ENCODE peak calls at places on chromosomes 3 and 15, in nine cellular contexts. S is right lobe of liver, V is endothelial cell of umbilical vein, J is ovary, R is GM06990, K is spleen, H is A673, I is PC-3, E is heart right ventricle. T is an unnamed sample.

GRCh38 chr15:45118131-45118588 is 4.0 kb downstream of the DUOXA2 start:
- DNase-seq in I (peak; percentile 93), H (peak; percentile 96), E (peak; percentile 89), R (peak; percentile 56), V (peak; percentile 92), S (peak; percentile 90), J (peak; percentile 71), K (peak; percentile 93), T (peak; percentile 84)

GRCh38 chr3:184085389-184085852 is 11.4 kb upstream of the HTR3E start:
- DNase-seq in V (peak; percentile 59), R (no peak), E (no peak), H (peak; percentile 91), S (no peak), I (peak; percentile 27), J (no peak), K (no peak), T (no peak)

GRCh38 chr3:171335559-171335958 is 124.6 kb downstream of the TNIK start:
- DNase-seq in I (no peak), S (no peak), J (no peak), K (no peak), H (no peak), R (no peak), V (no peak), E (no peak), T (no peak)

GRCh38 chr15:92930776-92931175 is 30.7 kb downstream of the CHD2 start:
- DNase-seq in J (no peak), H (peak; percentile 56), K (no peak), E (no peak), V (no peak), S (no peak), R (no peak), I (peak; percentile 63), T (no peak)

GRCh38 chr15:31455499-31455898 is 128.9 kb downstream of the KLF13 start:
- DNase-seq in K (no peak), J (no peak), E (no peak), I (no peak), R (no peak), S (no peak), V (no peak), H (no peak), T (no peak)

GRCh38 chr3:139311557-139311956 is 32.3 kb upstream of the MRPS22 start:
- DNase-seq in E (no peak), K (no peak), V (no peak), S (no peak), J (no peak), I (no peak), H (no peak), R (no peak), T (no peak)

GRCh38 chr3:64214697-64215018 is 10.6 kb downstream of the PRICKLE2 start:
- DNase-seq in K (no peak), I (no peak), E (peak; percentile 46), S (no peak), H (no peak), R (no peak), V (no peak), J (peak; percentile 69), T (no peak)

GRCh38 chr3:123370819-123371218 is 78.1 kb downstream of the ADCY5 start:
- DNase-seq in V (no peak), E (no peak), S (no peak), H (no peak), I (no peak), R (no peak), J (no peak), K (peak; percentile 16), T (no peak)

GRCh38 chr3:87126321-87126720 is 100.8 kb upstream of the CHMP2B start:
- DNase-seq in I (no peak), S (no peak), H (no peak), E (no peak), J (no peak), R (no peak), K (no peak), V (no peak), T (no peak)

GRCh38 chr3:42708611-42709151 is 6.1 kb upstream of the HHATL start:
- DNase-seq in R (no peak), I (no peak), J (no peak), H (no peak), V (no peak), S (peak; percentile 30), K (peak; percentile 56), E (no peak), T (no peak)
- TF ChIP-seq CTCF in R (no peak), I (no peak), J (no peak), H (no peak), V (no peak), S (no peak), K (no peak), E (no peak), T (no peak)

DNA sequence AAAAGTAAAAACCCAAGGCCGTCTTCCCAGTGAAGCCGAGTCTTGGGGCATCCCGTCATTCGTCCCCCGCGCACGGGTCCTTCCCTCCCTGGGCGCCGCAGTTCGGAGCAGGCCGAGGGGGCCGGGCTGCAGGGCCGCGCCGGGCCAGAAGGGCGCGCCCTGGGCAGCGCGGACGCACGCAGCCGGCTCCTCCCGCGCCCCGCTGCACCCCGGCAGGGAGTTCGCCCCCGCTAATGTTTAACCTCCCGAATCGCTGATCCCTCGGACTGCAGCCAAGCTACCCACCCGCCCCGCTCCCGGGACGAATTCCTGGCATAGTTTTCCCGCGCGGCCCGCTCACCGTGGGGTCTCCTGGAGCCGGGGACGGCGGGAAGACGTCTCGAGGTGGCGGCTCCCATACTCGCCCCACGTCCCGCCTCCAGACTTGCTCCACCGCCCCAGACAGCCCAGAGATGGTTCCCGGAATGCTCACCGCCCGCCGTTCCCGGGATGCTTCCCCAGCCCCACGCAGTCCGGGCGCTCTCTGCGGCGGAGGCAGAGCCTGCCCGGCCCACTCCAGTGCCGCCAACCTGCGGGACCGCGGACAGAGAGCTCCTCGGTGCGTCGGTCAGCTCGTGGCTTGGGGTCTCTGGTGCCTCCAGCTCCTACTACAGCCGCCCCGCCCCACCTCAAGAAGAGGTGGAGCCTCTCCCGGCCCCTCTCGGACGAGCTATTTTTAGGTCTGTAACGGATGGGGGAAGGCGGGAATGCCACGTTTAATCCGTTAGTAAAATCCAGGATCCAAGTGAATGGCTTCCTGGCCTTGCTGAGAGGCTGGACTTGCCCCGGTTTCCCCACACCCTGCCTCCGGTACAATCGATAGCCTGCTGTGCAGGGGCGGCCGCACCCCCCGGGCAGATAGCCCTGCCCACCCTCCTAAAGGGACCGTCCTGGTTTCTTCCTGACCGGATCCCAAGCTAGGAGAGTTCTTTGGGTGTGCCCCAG is at the start of gene DZIP1L:
- DNase-seq in I (peak; percentile 44), V (peak; percentile 61), J (peak; percentile 67), E (peak; percentile 67), H (peak; percentile 68), R (peak; percentile 46), K (peak; percentile 92), S (peak; percentile 56), T (peak; percentile 65)
- TF ChIP-seq CTCF in I (peak; percentile 45), V (peak; percentile 50), J (no peak), E (peak; percentile 53), H (peak; percentile 29), R (peak; percentile 13), K (peak; percentile 60), S (peak; percentile 66), T (peak; percentile 66)

DNA sequence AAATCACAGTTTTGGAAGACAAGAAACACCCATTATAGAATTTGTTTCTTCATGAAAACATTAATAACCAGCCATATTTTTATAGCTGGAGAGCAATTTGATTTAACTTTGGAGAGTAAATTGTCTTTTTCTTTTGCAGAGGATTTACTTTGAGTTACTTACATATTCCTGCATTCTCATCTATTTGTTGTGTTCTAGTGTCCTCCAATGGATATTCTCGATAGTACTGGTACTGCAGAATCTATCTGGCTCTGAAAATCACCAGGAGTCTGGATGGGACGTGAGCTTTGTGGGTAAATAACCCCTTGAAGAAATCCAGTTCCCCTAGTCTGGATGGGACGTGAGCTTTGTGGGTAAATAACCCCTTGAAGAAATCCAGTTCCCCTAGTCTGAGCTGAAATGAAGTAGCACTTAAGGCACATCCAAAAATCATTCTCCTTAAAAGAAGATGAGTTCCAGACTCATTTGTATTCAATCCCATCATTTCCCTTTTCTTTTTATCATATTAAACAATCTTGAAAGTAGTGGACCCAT is 294.1 kb upstream of the UBE2E2 start:
- DNase-seq in K (no peak), R (no peak), V (no peak), I (no peak), H (no peak), E (no peak), J (no peak), S (no peak), T (no peak)
- TF ChIP-seq CTCF in K (no peak), R (no peak), V (no peak), I (peak; percentile 17), H (no peak), E (no peak), J (peak; percentile 10), S (no peak), T (no peak)

GRCh38 chr15:67832031-67832551 is 6.8 kb downstream of the SKOR1 start:
- DNase-seq in J (no peak), I (peak; percentile 54), V (no peak), S (no peak), E (no peak), K (no peak), H (no peak), R (no peak), T (no peak)
- TF ChIP-seq CTCF in J (no peak), I (peak; percentile 51), V (no peak), S (peak; percentile 31), E (no peak), K (no peak), H (peak; percentile 23), R (peak; percentile 45), T (peak; percentile 37)